ENCODE peak calls at places on chromosomes 16 and 17, in seven cellular contexts. One of them, this sample, is unnamed.

GRCh38 chr16:1929578-1930337 is 11.5 kb upstream of the HS3ST6 start:
- DNase-seq in A549: peak; percentile 82
- DNase-seq in Peyer's patch: peak; percentile 94
- DNase-seq in lung: peak; percentile 89
- DNase-seq in heart right ventricle: peak; percentile 93
- DNase-seq in GM23248: peak; percentile 94
- DNase-seq in GM12865: peak; percentile 92
- DNase-seq in this sample: peak; percentile 87

GRCh38 chr16:67436640-67437193 is 5.8 kb downstream of the HSD11B2 start:
- DNase-seq in A549: no peak
- DNase-seq in GM12865: no peak
- DNase-seq in GM23248: no peak
- DNase-seq in Peyer's patch: peak; percentile 45
- DNase-seq in heart right ventricle: no peak
- DNase-seq in lung: no peak
- DNase-seq in this sample: no peak

GRCh38 chr17:49969134-49969759 is at the start of gene DLX4:
- DNase-seq in heart right ventricle: no peak
- DNase-seq in Peyer's patch: no peak
- DNase-seq in lung: no peak
- DNase-seq in GM23248: peak; percentile 69
- DNase-seq in A549: peak; percentile 99
- DNase-seq in GM12865: no peak
- DNase-seq in this sample: no peak

GRCh38 chr16:81632392-81633146 is 146.5 kb upstream of the PLCG2 start:
- DNase-seq in heart right ventricle: no peak
- DNase-seq in GM12865: no peak
- DNase-seq in Peyer's patch: peak; percentile 86
- DNase-seq in A549: peak; percentile 60
- DNase-seq in lung: peak; percentile 43
- DNase-seq in GM23248: peak; percentile 46
- DNase-seq in this sample: no peak

GRCh38 chr16:90008708-90009145 is 10.5 kb downstream of the DBNDD1 start:
- DNase-seq in Peyer's patch: peak; percentile 85
- DNase-seq in GM12865: peak; percentile 80
- DNase-seq in GM23248: no peak
- DNase-seq in heart right ventricle: no peak
- DNase-seq in A549: no peak
- DNase-seq in lung: no peak
- DNase-seq in this sample: no peak

GRCh38 chr16:14179116-14179515 is 108.0 kb downstream of the MRTFB start:
- DNase-seq in heart right ventricle: no peak
- DNase-seq in GM23248: peak; percentile 31
- DNase-seq in lung: no peak
- DNase-seq in A549: no peak
- DNase-seq in GM12865: no peak
- DNase-seq in Peyer's patch: no peak
- DNase-seq in this sample: no peak

GRCh38 chr17:69528035-69528434 is 113.5 kb downstream of the MAP2K6 start:
- DNase-seq in GM12865: no peak
- DNase-seq in Peyer's patch: no peak
- DNase-seq in lung: no peak
- DNase-seq in GM23248: no peak
- DNase-seq in heart right ventricle: no peak
- DNase-seq in A549: no peak
- DNase-seq in this sample: no peak

GRCh38 chr17:70520447-70520846 is 351.1 kb downstream of the KCNJ2 start:
- DNase-seq in A549: no peak
- DNase-seq in GM12865: no peak
- DNase-seq in GM23248: no peak
- DNase-seq in Peyer's patch: no peak
- DNase-seq in heart right ventricle: no peak
- DNase-seq in lung: no peak
- DNase-seq in this sample: no peak

GRCh38 chr16:1890024-1890700 is 18.2 kb upstream of the MEIOB start:
- DNase-seq in A549: no peak
- DNase-seq in lung: no peak
- DNase-seq in Peyer's patch: no peak
- DNase-seq in heart right ventricle: no peak
- DNase-seq in GM23248: no peak
- DNase-seq in GM12865: no peak
- DNase-seq in this sample: no peak

GRCh38 chr16:86306811-86307517 is 203.4 kb upstream of the FOXF1 start:
- DNase-seq in Peyer's patch: no peak
- DNase-seq in GM12865: no peak
- DNase-seq in A549: no peak
- DNase-seq in GM23248: peak; percentile 75
- DNase-seq in heart right ventricle: no peak
- DNase-seq in lung: no peak
- DNase-seq in this sample: no peak

GRCh38 chr17:78174332-78174869 is 6.0 kb downstream of the SYNGR2 start:
- DNase-seq in lung: peak; percentile 93
- DNase-seq in A549: no peak
- DNase-seq in Peyer's patch: peak; percentile 89
- DNase-seq in GM12865: peak; percentile 51
- DNase-seq in heart right ventricle: peak; percentile 83
- DNase-seq in GM23248: no peak
- DNase-seq in this sample: peak; percentile 83
- H3K4me3 ChIP-seq in lung: no peak overlapping the region
- H3K4me3 ChIP-seq in A549: no peak overlapping the region
- H3K4me3 ChIP-seq in Peyer's patch: peak overlapping the region; percentile 9
- H3K4me3 ChIP-seq in GM12865: no peak overlapping the region
- H3K4me3 ChIP-seq in heart right ventricle: no peak overlapping the region
- H3K4me3 ChIP-seq in GM23248: no peak overlapping the region
- H3K4me3 ChIP-seq in this sample: no peak overlapping the region

GRCh38 chr16:25691519-25692091 is at the start of gene HS3ST4:
- DNase-seq in GM23248: peak; percentile 5
- DNase-seq in A549: no peak
- DNase-seq in Peyer's patch: no peak
- DNase-seq in GM12865: no peak
- DNase-seq in heart right ventricle: no peak
- DNase-seq in lung: no peak
- DNase-seq in this sample: no peak
- H3K4me3 ChIP-seq in GM23248: no peak within 1 kb of the TSS
- H3K4me3 ChIP-seq in A549: peak within 1 kb of the TSS; percentile 43
- H3K4me3 ChIP-seq in Peyer's patch: no peak within 1 kb of the TSS
- H3K4me3 ChIP-seq in GM12865: no peak within 1 kb of the TSS
- H3K4me3 ChIP-seq in heart right ventricle: peak within 1 kb of the TSS; percentile 19
- H3K4me3 ChIP-seq in lung: no peak within 1 kb of the TSS
- H3K4me3 ChIP-seq in this sample: peak within 1 kb of the TSS; percentile 9

GRCh38 chr17:10120749-10121148 is 77.7 kb downstream of the GAS7 start:
- DNase-seq in GM23248: no peak
- DNase-seq in GM12865: no peak
- DNase-seq in Peyer's patch: no peak
- DNase-seq in heart right ventricle: no peak
- DNase-seq in lung: no peak
- DNase-seq in A549: no peak
- DNase-seq in this sample: no peak
- H3K4me3 ChIP-seq in GM23248: no peak overlapping the region
- H3K4me3 ChIP-seq in GM12865: no peak overlapping the region
- H3K4me3 ChIP-seq in Peyer's patch: no peak overlapping the region
- H3K4me3 ChIP-seq in heart right ventricle: no peak overlapping the region
- H3K4me3 ChIP-seq in lung: no peak overlapping the region
- H3K4me3 ChIP-seq in A549: no peak overlapping the region
- H3K4me3 ChIP-seq in this sample: no peak overlapping the region

GRCh38 chr16:88977028-88977844 is at the start of gene CBFA2T3:
- DNase-seq in GM12865: peak; percentile 81
- DNase-seq in Peyer's patch: peak; percentile 89
- DNase-seq in lung: peak; percentile 76
- DNase-seq in A549: no peak
- DNase-seq in heart right ventricle: peak; percentile 81
- DNase-seq in GM23248: no peak
- DNase-seq in this sample: peak; percentile 66
- H3K4me3 ChIP-seq in GM12865: peak within 1 kb of the TSS; percentile 84
- H3K4me3 ChIP-seq in Peyer's patch: peak within 1 kb of the TSS; percentile 54
- H3K4me3 ChIP-seq in lung: no peak within 1 kb of the TSS
- H3K4me3 ChIP-seq in A549: no peak within 1 kb of the TSS
- H3K4me3 ChIP-seq in heart right ventricle: peak within 1 kb of the TSS; percentile 12
- H3K4me3 ChIP-seq in GM23248: no peak within 1 kb of the TSS
- H3K4me3 ChIP-seq in this sample: peak within 1 kb of the TSS; percentile 28

GRCh38 chr16:68644715-68645493 is at the start of gene CDH3:
- DNase-seq in heart right ventricle: no peak
- DNase-seq in A549: no peak
- DNase-seq in GM23248: peak; percentile 64
- DNase-seq in Peyer's patch: peak; percentile 58
- DNase-seq in lung: peak; percentile 65
- DNase-seq in GM12865: no peak
- DNase-seq in this sample: no peak

GRCh38 chr16:68644303-68644702 is 807 bp upstream of the CDH3 start:
- DNase-seq in Peyer's patch: no peak
- DNase-seq in lung: no peak
- DNase-seq in GM12865: no peak
- DNase-seq in A549: no peak
- DNase-seq in heart right ventricle: no peak
- DNase-seq in GM23248: no peak
- DNase-seq in this sample: no peak

GRCh38 chr16:68646948-68647659 is 2.0 kb downstream of the CDH3 start:
- DNase-seq in lung: no peak
- DNase-seq in heart right ventricle: no peak
- DNase-seq in GM23248: no peak
- DNase-seq in GM12865: peak; percentile 12
- DNase-seq in Peyer's patch: no peak
- DNase-seq in A549: no peak
- DNase-seq in this sample: no peak

GRCh38 chr16:68643847-68644246 is 1.3 kb upstream of the CDH3 start:
- DNase-seq in lung: no peak
- DNase-seq in heart right ventricle: no peak
- DNase-seq in Peyer's patch: no peak
- DNase-seq in A549: no peak
- DNase-seq in GM23248: no peak
- DNase-seq in GM12865: no peak
- DNase-seq in this sample: no peak

GRCh38 chr16:68645494-68646388 is 631 bp downstream of the CDH3 start:
- DNase-seq in A549: no peak
- DNase-seq in lung: no peak
- DNase-seq in GM12865: no peak
- DNase-seq in heart right ventricle: no peak
- DNase-seq in Peyer's patch: no peak
- DNase-seq in GM23248: peak; percentile 13
- DNase-seq in this sample: no peak
- H3K4me3 ChIP-seq in A549: peak overlapping the region; percentile 48
- H3K4me3 ChIP-seq in lung: peak overlapping the region; percentile 18
- H3K4me3 ChIP-seq in GM12865: no peak overlapping the region
- H3K4me3 ChIP-seq in heart right ventricle: no peak overlapping the region
- H3K4me3 ChIP-seq in Peyer's patch: peak overlapping the region; percentile 35
- H3K4me3 ChIP-seq in GM23248: peak overlapping the region; percentile 28
- H3K4me3 ChIP-seq in this sample: peak overlapping the region; percentile 27

GRCh38 chr17:2853722-2854580 is 57.7 kb downstream of the RAP1GAP2 start:
- DNase-seq in Peyer's patch: peak; percentile 58
- DNase-seq in GM23248: peak; percentile 63
- DNase-seq in A549: peak; percentile 64
- DNase-seq in lung: no peak
- DNase-seq in GM12865: no peak
- DNase-seq in heart right ventricle: peak; percentile 52
- DNase-seq in this sample: no peak
- H3K4me3 ChIP-seq in Peyer's patch: peak overlapping the region; percentile 53
- H3K4me3 ChIP-seq in GM23248: peak overlapping the region; percentile 69
- H3K4me3 ChIP-seq in A549: peak overlapping the region; percentile 72
- H3K4me3 ChIP-seq in lung: peak overlapping the region; percentile 33
- H3K4me3 ChIP-seq in GM12865: no peak overlapping the region
- H3K4me3 ChIP-seq in heart right ventricle: peak overlapping the region; percentile 65
- H3K4me3 ChIP-seq in this sample: peak overlapping the region; percentile 52

GRCh38 chr17:79930077-79930785 is 91.0 kb upstream of the CBX4 start:
- DNase-seq in Peyer's patch: no peak
- DNase-seq in A549: no peak
- DNase-seq in heart right ventricle: no peak
- DNase-seq in GM12865: no peak
- DNase-seq in GM23248: peak; percentile 29
- DNase-seq in lung: no peak
- DNase-seq in this sample: no peak
- H3K4me3 ChIP-seq in Peyer's patch: peak overlapping the region; percentile 9
- H3K4me3 ChIP-seq in A549: peak overlapping the region; percentile 48
- H3K4me3 ChIP-seq in heart right ventricle: peak overlapping the region; percentile 19
- H3K4me3 ChIP-seq in GM12865: no peak overlapping the region
- H3K4me3 ChIP-seq in GM23248: peak overlapping the region; percentile 37
- H3K4me3 ChIP-seq in lung: no peak overlapping the region
- H3K4me3 ChIP-seq in this sample: no peak overlapping the region

DNA sequence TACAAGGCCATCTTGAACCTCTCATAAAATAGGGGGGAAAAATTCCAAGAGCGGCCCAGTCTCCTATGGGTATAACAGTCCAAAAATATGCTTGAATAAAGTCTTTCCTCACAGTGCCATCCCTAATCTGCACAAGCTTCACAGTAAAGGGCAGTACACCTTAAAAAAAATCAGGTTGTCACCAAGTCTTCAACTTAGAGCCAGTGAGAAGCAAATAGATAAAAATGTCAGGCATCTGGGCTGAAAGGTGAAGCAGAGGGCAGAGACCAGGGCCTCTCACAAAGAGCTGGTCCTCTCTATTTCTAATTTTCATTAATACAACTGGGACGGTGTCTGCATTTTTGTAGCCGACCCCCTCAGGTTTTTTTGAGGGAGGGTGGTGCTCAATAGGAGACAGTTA is 82.9 kb downstream of the SSH2 start:
- DNase-seq in A549: no peak
- DNase-seq in GM23248: no peak
- DNase-seq in heart right ventricle: no peak
- DNase-seq in Peyer's patch: no peak
- DNase-seq in GM12865: no peak
- DNase-seq in lung: no peak
- DNase-seq in this sample: no peak
- H3K4me3 ChIP-seq in A549: no peak overlapping the region
- H3K4me3 ChIP-seq in GM23248: no peak overlapping the region
- H3K4me3 ChIP-seq in heart right ventricle: no peak overlapping the region
- H3K4me3 ChIP-seq in Peyer's patch: no peak overlapping the region
- H3K4me3 ChIP-seq in GM12865: no peak overlapping the region
- H3K4me3 ChIP-seq in lung: no peak overlapping the region
- H3K4me3 ChIP-seq in this sample: no peak overlapping the region

DNA sequence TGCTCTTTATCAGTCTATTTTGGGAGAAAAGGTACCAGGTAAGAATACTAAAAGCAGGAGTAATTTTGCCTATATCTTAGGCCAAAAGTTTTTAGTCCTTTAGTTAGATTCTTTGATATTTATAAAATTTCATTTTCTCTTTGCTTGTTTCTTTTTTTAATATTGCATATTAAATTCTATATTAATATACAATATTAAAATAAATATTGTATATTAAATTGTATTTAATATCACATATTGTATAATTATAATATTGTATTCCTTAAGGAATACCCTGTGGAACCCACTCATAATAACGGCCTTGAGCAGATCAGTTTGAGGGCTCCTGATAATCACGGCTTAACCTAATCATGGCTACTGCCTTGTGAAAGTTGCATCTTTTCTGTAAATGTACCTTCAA is 1.9 kb downstream of the CEP95 start:
- DNase-seq in A549: no peak
- DNase-seq in GM23248: no peak
- DNase-seq in Peyer's patch: no peak
- DNase-seq in heart right ventricle: no peak
- DNase-seq in lung: no peak
- DNase-seq in GM12865: no peak
- DNase-seq in this sample: no peak
- H3K4me3 ChIP-seq in A549: peak overlapping the region; percentile 91
- H3K4me3 ChIP-seq in GM23248: peak overlapping the region; percentile 98
- H3K4me3 ChIP-seq in Peyer's patch: no peak overlapping the region
- H3K4me3 ChIP-seq in heart right ventricle: no peak overlapping the region
- H3K4me3 ChIP-seq in lung: no peak overlapping the region
- H3K4me3 ChIP-seq in GM12865: no peak overlapping the region
- H3K4me3 ChIP-seq in this sample: no peak overlapping the region

This sample was measured in right atrium auricular region.